ENCODE peak calls at places on chromosome 9, in six cellular contexts. W is fibroblast of gingiva, Q is HFF-Myc, S is GM10248, P is AML-193, Z is right atrium auricular region. N is an unnamed sample.

GRCh38 chr9:72140582-72140981 is 8.7 kb upstream of the GDA start:
- DNase-seq in W (no peak), Q (no peak), S (no peak), P (no peak), Z (no peak), N (no peak)

GRCh38 chr9:108271646-108272349 is 584.0 kb downstream of the ACTL7B start:
- DNase-seq in W (peak), Q (peak), S (no peak), P (no peak), Z (no peak), N (peak)

GRCh38 chr9:69768101-69768500 is 8.3 kb upstream of the PTAR1 start:
- DNase-seq in W (peak), Q (no peak), S (no peak), P (no peak), Z (no peak), N (no peak)

GRCh38 chr9:113593682-113594281 is 130.3 kb downstream of the RGS3 start:
- DNase-seq in W (peak), Q (peak), S (peak), P (no peak), Z (peak), N (peak)

GRCh38 chr9:122366074-122366672 is 4.7 kb upstream of the PTGS1 start:
- DNase-seq in W (no peak), Q (no peak), S (no peak), P (no peak), Z (no peak), N (no peak)

GRCh38 chr9:13143281-13143680 is 136.2 kb downstream of the MPDZ start:
- DNase-seq in W (no peak), Q (no peak), S (no peak), P (no peak), Z (no peak), N (no peak)

GRCh38 chr9:119004618-119004990 is 364.6 kb downstream of the BRINP1 start:
- DNase-seq in W (peak), Q (no peak), S (no peak), P (no peak), Z (peak), N (no peak)

GRCh38 chr9:127451681-127452480 is 571 bp downstream of the LRSAM1 start:
- DNase-seq in W (no peak), Q (peak), S (peak), P (peak), Z (peak), N (no peak)

GRCh38 chr9:107485451-107486043 is 4.0 kb downstream of the KLF4 start:
- DNase-seq in W (no peak), Q (no peak), S (no peak), P (no peak), Z (no peak), N (no peak)